ENCODE peak calls at places on chromosomes 3 and 15, in eight cellular contexts. G, F, O, A, N, E, C and Y are unnamed samples.

GRCh38 chr3:55549172-55549571 is 62.1 kb upstream of the WNT5A start:
- DNase-seq in C (no peak), A (peak; percentile 17), N (no peak), O (no peak), E (peak; percentile 60), G (peak; percentile 29), F (no peak), Y (no peak)

GRCh38 chr3:52222319-52223221 is 2.9 kb downstream of the TLR9 start:
- DNase-seq in N (no peak), E (no peak), G (no peak), C (no peak), O (no peak), A (no peak), F (no peak), Y (no peak)

GRCh38 chr3:102193255-102193654 is 241.6 kb upstream of the ZPLD1 start:
- DNase-seq in F (no peak), G (no peak), A (no peak), N (no peak), O (no peak), C (no peak), E (no peak), Y (no peak)

GRCh38 chr15:90451215-90451850 is 63.3 kb downstream of the IQGAP1 start:
- DNase-seq in E (peak; percentile 51), F (peak; percentile 72), C (no peak), O (no peak), N (no peak), G (peak; percentile 77), A (no peak), Y (no peak)

GRCh38 chr3:116863842-116864626 is 154.5 kb downstream of the TUSC7 start:
- DNase-seq in F (peak; percentile 75), O (no peak), C (peak; percentile 69), N (peak; percentile 50), A (peak; percentile 77), G (peak; percentile 52), E (peak; percentile 64), Y (peak; percentile 47)

GRCh38 chr3:66441692-66442091 is 59.1 kb downstream of the LRIG1 start:
- DNase-seq in N (no peak), E (no peak), A (no peak), F (no peak), C (no peak), O (no peak), G (no peak), Y (no peak)

GRCh38 chr15:99981223-99981647 is 248.0 kb upstream of the LYSMD4 start:
- DNase-seq in E (no peak), F (peak; percentile 37), C (no peak), G (peak; percentile 56), O (no peak), N (no peak), A (no peak), Y (no peak)

GRCh38 chr3:51568041-51568440 is 29.5 kb downstream of the RAD54L2 start:
- DNase-seq in N (no peak), O (no peak), G (no peak), E (no peak), F (no peak), C (no peak), A (peak; percentile 7), Y (no peak)

GRCh38 chr3:136291302-136291701 is 41.2 kb downstream of the PCCB start:
- DNase-seq in C (no peak), O (no peak), F (no peak), E (no peak), N (no peak), A (no peak), G (no peak), Y (no peak)

GRCh38 chr3:56251343-56251945 is 216.8 kb downstream of the ERC2 start:
- DNase-seq in N (peak; percentile 53), G (peak; percentile 76), O (peak; percentile 24), A (peak; percentile 51), F (peak; percentile 70), E (peak; percentile 60), C (peak; percentile 62), Y (peak; percentile 69)

GRCh38 chr3:72960812-72961518 is 35.6 kb upstream of the PPP4R2 start:
- DNase-seq in F (no peak), G (no peak), A (no peak), C (no peak), N (no peak), O (no peak), E (peak; percentile 73), Y (peak; percentile 86)

GRCh38 chr3:46902188-46902631 is 24.7 kb downstream of the PTH1R start:
- DNase-seq in O (no peak), N (no peak), G (no peak), A (no peak), C (no peak), F (no peak), E (no peak), Y (no peak)

GRCh38 chr15:68258684-68259083 is 18.9 kb upstream of the FEM1B start:
- DNase-seq in N (no peak), A (no peak), E (peak; percentile 66), G (no peak), C (peak; percentile 55), O (no peak), F (no peak), Y (no peak)

GRCh38 chr3:132645058-132645457 is 14.6 kb downstream of the ACAD11 start:
- DNase-seq in G (peak; percentile 38), N (no peak), A (no peak), F (no peak), E (no peak), C (no peak), O (no peak), Y (no peak)

GRCh38 chr15:92915766-92916435 is 15.8 kb downstream of the CHD2 start:
- DNase-seq in E (no peak), N (no peak), A (no peak), F (peak; percentile 52), O (no peak), C (no peak), G (no peak), Y (no peak)

GRCh38 chr3:197328198-197328597 is 29.8 kb upstream of the DLG1 start:
- DNase-seq in A (no peak), G (no peak), N (no peak), E (no peak), O (no peak), F (no peak), C (no peak), Y (no peak)
- TF ChIP-seq EZH2phosphoT487 in A (no peak), G (no peak), N (no peak), E (no peak), O (no peak), F (no peak), C (no peak), Y (no peak)

GRCh38 chr3:29267231-29267630 is 13.6 kb upstream of the RBMS3 start:
- DNase-seq in N (no peak), F (no peak), C (no peak), E (no peak), A (no peak), G (no peak), O (no peak), Y (no peak)

GRCh38 chr3:29270752-29271151 is 10.1 kb upstream of the RBMS3 start:
- DNase-seq in F (no peak), O (no peak), C (no peak), G (no peak), E (no peak), A (no peak), N (no peak), Y (no peak)

GRCh38 chr3:29271501-29271900 is 9.4 kb upstream of the RBMS3 start:
- DNase-seq in E (no peak), N (no peak), A (no peak), F (no peak), O (no peak), G (no peak), C (no peak), Y (no peak)

GRCh38 chr3:29265673-29266072 is 15.2 kb upstream of the RBMS3 start:
- DNase-seq in G (no peak), C (no peak), A (no peak), F (no peak), N (no peak), E (no peak), O (no peak), Y (no peak)

GRCh38 chr3:29268651-29269050 is 12.2 kb upstream of the RBMS3 start:
- DNase-seq in E (no peak), N (no peak), O (no peak), A (no peak), F (no peak), C (no peak), G (peak; percentile 17), Y (no peak)
- TF ChIP-seq EZH2phosphoT487 in E (no peak), N (no peak), O (no peak), A (no peak), F (no peak), C (no peak), G (no peak), Y (no peak)

GRCh38 chr15:41967506-41968206 is 4.7 kb downstream of the EHD4 start:
- DNase-seq in G (no peak), A (peak; percentile 54), O (no peak), E (peak; percentile 66), C (no peak), F (no peak), N (peak; percentile 80), Y (no peak)

GRCh38 chr15:41965441-41966413 is 6.6 kb downstream of the EHD4 start:
- DNase-seq in N (no peak), F (peak; percentile 21), O (no peak), E (peak; percentile 39), A (no peak), G (peak; percentile 31), C (no peak), Y (no peak)

GRCh38 chr15:41966414-41966812 is 5.9 kb downstream of the EHD4 start:
- DNase-seq in A (no peak), C (no peak), O (no peak), F (no peak), N (no peak), E (no peak), G (no peak), Y (no peak)

GRCh38 chr15:41968738-41969137 is 3.6 kb downstream of the EHD4 start:
- DNase-seq in O (no peak), G (no peak), A (no peak), F (no peak), C (no peak), N (no peak), E (peak; percentile 37), Y (no peak)

GRCh38 chr15:41966920-41967465 is 5.4 kb downstream of the EHD4 start:
- DNase-seq in C (no peak), N (no peak), F (no peak), O (no peak), E (no peak), A (no peak), G (no peak), Y (no peak)
- TF ChIP-seq EZH2phosphoT487 in C (no peak), N (no peak), F (no peak), O (no peak), E (no peak), A (no peak), G (no peak), Y (no peak)

GRCh38 chr3:13528217-13528801 is 20.6 kb upstream of the FBLN2 start:
- DNase-seq in N (no peak), A (peak; percentile 83), E (peak; percentile 46), G (peak; percentile 62), O (no peak), C (no peak), F (peak; percentile 93), Y (peak; percentile 42)

GRCh38 chr3:13525827-13526625 is 22.9 kb upstream of the FBLN2 start:
- DNase-seq in A (peak; percentile 64), C (no peak), N (no peak), G (no peak), E (peak; percentile 74), O (no peak), F (no peak), Y (no peak)

GRCh38 chr3:13526626-13526949 is 22.3 kb upstream of the FBLN2 start:
- DNase-seq in C (no peak), E (no peak), N (no peak), A (no peak), F (no peak), G (no peak), O (no peak), Y (no peak)

GRCh38 chr3:13522236-13522635 is 26.7 kb upstream of the FBLN2 start:
- DNase-seq in A (no peak), N (no peak), E (no peak), O (no peak), C (no peak), F (no peak), G (no peak), Y (no peak)

GRCh38 chr3:13524979-13525669 is 23.8 kb upstream of the FBLN2 start:
- DNase-seq in O (no peak), C (no peak), G (no peak), E (peak; percentile 90), F (no peak), N (no peak), A (no peak), Y (no peak)
- TF ChIP-seq EZH2phosphoT487 in O (no peak), C (no peak), G (no peak), E (no peak), F (no peak), N (no peak), A (no peak), Y (no peak)